ENCODE peak calls at places on chromosomes 5 and 9, in four cellular contexts. Q, O, B and S are unnamed samples.

GRCh38 chr9:112487799-112488345 is 1.2 kb downstream of the KIAA1958 start:
- DNase-seq in Q (no peak), O (no peak), B (no peak), S (no peak)

GRCh38 chr9:33263131-33263935 is 1.2 kb downstream of the BAG1 start:
- DNase-seq in Q (no peak), O (peak; percentile 49), B (no peak), S (no peak)

GRCh38 chr5:51621156-51621555 is 237.9 kb downstream of the ISL1 start:
- DNase-seq in Q (no peak), O (no peak), B (no peak), S (no peak)

GRCh38 chr5:1003296-1003937 is 5.2 kb upstream of the NKD2 start:
- DNase-seq in Q (peak; percentile 12), O (peak; percentile 38), B (peak; percentile 39), S (peak; percentile 41)

GRCh38 chr5:58188287-58188651 is 271.6 kb downstream of the PLK2 start:
- DNase-seq in Q (no peak), O (no peak), B (no peak), S (no peak)

GRCh38 chr5:154325566-154325965 is 120.2 kb upstream of the SAP30L start:
- DNase-seq in Q (no peak), O (no peak), B (no peak), S (no peak)

GRCh38 chr5:154421868-154422267 is 23.9 kb upstream of the SAP30L start:
- DNase-seq in Q (no peak), O (no peak), B (no peak), S (no peak)

GRCh38 chr5:115423051-115423450 is 121.5 kb downstream of the FEM1C start:
- DNase-seq in Q (no peak), O (no peak), B (no peak), S (no peak)

GRCh38 chr5:118060833-118061232 is 927.5 kb downstream of the DTWD2 start:
- DNase-seq in Q (no peak), O (no peak), B (no peak), S (no peak)

GRCh38 chr9:137715321-137715720 is 96.5 kb downstream of the EHMT1 start:
- DNase-seq in Q (no peak), O (no peak), B (no peak), S (no peak)

GRCh38 chr5:69517763-69518212 is 25.2 kb downstream of the OCLN start:
- DNase-seq in Q (no peak), O (no peak), B (no peak), S (no peak)

GRCh38 chr9:28801144-28801799 is 1228.0 kb upstream of the C9orf72 start:
- DNase-seq in Q (no peak), O (no peak), B (no peak), S (no peak)

GRCh38 chr5:62812653-62813329 is 234.2 kb downstream of the LRRC70 start:
- DNase-seq in Q (no peak), O (no peak), B (no peak), S (no peak)

GRCh38 chr5:170740586-170741205 is 42.8 kb upstream of the GABRP start:
- DNase-seq in Q (no peak), O (no peak), B (no peak), S (no peak)

GRCh38 chr9:4298255-4299005 is 1.4 kb downstream of the GLIS3 start:
- DNase-seq in Q (peak; percentile 18), O (peak; percentile 65), B (no peak), S (peak; percentile 69)

DNA sequence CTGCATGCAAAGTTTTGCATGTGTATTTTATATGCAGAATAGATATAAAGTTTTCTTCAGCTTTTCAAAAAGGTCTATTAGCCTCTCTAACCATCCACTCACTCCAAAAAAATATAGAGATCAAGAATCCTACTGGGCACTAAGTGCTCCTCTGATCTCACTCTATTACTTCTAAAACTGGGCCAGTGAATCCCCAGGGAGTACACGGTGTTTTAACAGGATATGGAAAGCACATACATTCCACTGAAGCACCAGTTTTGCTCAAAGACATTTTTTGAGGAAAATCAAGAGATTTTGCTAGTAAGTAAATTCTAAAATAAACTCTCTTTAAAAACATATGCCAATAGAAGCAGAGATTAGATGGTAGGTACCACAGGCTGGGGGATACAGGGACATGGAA is 95.2 kb downstream of the DEPDC1B start:
- DNase-seq in Q (no peak), O (no peak), B (no peak), S (no peak)
- H3K36me3 ChIP-seq in Q (no peaks in the 10 kb centered on the region), O (no peaks in the 10 kb centered on the region), B (no peaks in the 10 kb centered on the region), S (no peaks in the 10 kb centered on the region)

GRCh38 chr9:133051281-133051900 is 10.4 kb upstream of the CEL start:
- DNase-seq in Q (no peak), O (no peak), B (no peak), S (no peak)

GRCh38 chr9:133051966-133052539 is 9.7 kb upstream of the CEL start:
- DNase-seq in Q (no peak), O (no peak), B (no peak), S (peak; percentile 42)

GRCh38 chr9:133049043-133049442 is 12.7 kb upstream of the CEL start:
- DNase-seq in Q (no peak), O (no peak), B (no peak), S (no peak)

GRCh38 chr9:133050142-133050541 is 11.6 kb upstream of the CEL start:
- DNase-seq in Q (no peak), O (no peak), B (no peak), S (no peak)

DNA sequence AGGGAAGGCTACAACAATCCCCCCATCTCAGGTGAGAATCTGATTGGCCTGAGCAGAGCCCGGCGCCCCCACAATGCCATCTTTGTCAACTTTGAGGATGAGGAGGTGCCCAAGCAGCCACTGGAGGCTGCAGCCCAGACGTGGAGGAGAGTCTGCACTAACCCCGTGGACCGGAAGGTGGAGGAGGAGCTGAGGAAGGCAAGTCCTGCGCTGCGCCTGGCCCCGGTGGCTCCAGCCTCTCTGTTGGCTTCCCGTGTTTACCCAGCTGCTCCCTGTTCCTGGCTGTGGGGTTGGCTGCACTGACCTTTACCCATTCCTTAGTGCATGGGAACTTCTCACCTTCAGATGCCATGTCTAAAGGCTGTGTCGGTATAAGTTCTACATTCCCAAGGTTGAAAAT is 11.0 kb upstream of the CEL start:
- DNase-seq in Q (no peak), O (no peak), B (peak; percentile 81), S (no peak)
- H3K36me3 ChIP-seq in Q (peaks cover 98% of the 10 kb centered on the region), O (no peaks in the 10 kb centered on the region), B (peaks cover 22% of the 10 kb centered on the region), S (no peaks in the 10 kb centered on the region)

GRCh38 chr5:177232358-177232757 is 71.2 kb downstream of the RAB24 start:
- DNase-seq in Q (no peak), O (no peak), B (no peak), S (no peak)
- H3K36me3 ChIP-seq in Q (peaks cover 27% of the 10 kb centered on the region), O (no peaks in the 10 kb centered on the region), B (no peaks in the 10 kb centered on the region), S (no peaks in the 10 kb centered on the region)

GRCh38 chr5:151198861-151199260 is 25.0 kb downstream of the CCDC69 start:
- DNase-seq in Q (no peak), O (no peak), B (no peak), S (peak; percentile 11)

GRCh38 chr5:151202381-151203139 is 21.3 kb downstream of the CCDC69 start:
- DNase-seq in Q (no peak), O (no peak), B (no peak), S (peak; percentile 42)

GRCh38 chr5:151200913-151201445 is 22.9 kb downstream of the CCDC69 start:
- DNase-seq in Q (no peak), O (no peak), B (no peak), S (no peak)

GRCh38 chr5:151196556-151197290 is 27.2 kb downstream of the CCDC69 start:
- DNase-seq in Q (no peak), O (no peak), B (no peak), S (no peak)

DNA sequence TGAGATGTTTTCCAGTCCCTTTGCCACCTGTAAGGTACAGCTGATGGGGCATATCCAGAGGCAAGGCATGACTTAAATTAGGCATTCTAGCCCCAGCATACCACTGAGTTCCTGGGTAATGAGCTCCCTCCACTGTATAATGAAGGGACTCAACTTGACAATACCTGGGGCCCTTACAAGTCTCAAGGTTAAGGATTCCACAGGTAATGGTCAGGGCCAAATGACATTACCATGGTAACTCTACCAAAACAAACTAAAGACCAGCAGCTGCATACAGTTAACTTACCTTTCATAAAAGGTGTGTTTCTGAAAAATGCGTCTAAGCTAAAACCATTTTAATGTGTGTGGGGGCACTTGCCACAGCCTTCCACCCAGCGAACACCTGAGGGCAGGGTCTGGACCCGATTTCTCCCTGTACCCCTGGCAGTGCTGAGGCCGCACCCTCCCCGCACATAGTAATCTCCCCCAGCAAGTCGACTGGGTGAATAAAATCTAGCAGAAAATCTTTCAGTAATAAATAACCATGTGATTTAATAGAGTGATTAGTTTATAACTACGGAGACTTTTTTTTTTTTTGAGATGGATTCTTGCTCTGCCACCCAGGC is 24.2 kb downstream of the CCDC69 start:
- DNase-seq in Q (no peak), O (no peak), B (no peak), S (peak; percentile 56)
- H3K36me3 ChIP-seq in Q (peaks cover 19% of the 10 kb centered on the region), O (no peaks in the 10 kb centered on the region), B (no peaks in the 10 kb centered on the region), S (peaks cover 5% of the 10 kb centered on the region)

GRCh38 chr5:52751137-52751536 is 36.6 kb upstream of the ITGA1 start:
- DNase-seq in Q (no peak), O (no peak), B (no peak), S (no peak)
- H3K36me3 ChIP-seq in Q (no peaks in the 10 kb centered on the region), O (no peaks in the 10 kb centered on the region), B (no peaks in the 10 kb centered on the region), S (no peaks in the 10 kb centered on the region)

GRCh38 chr9:136383436-136383835 is 10.0 kb upstream of the CARD9 start:
- DNase-seq in Q (no peak), O (no peak), B (no peak), S (no peak)
- H3K36me3 ChIP-seq in Q (peaks cover 100% of the 10 kb centered on the region), O (no peaks in the 10 kb centered on the region), B (peaks cover 6% of the 10 kb centered on the region), S (peaks cover 4% of the 10 kb centered on the region)

GRCh38 chr5:74500037-74500917 is 140.3 kb downstream of the ENC1 start:
- DNase-seq in Q (no peak), O (no peak), B (no peak), S (no peak)
- H3K36me3 ChIP-seq in Q (no peaks in the 10 kb centered on the region), O (no peaks in the 10 kb centered on the region), B (no peaks in the 10 kb centered on the region), S (no peaks in the 10 kb centered on the region)

GRCh38 chr5:142128675-142129208 is 20.2 kb downstream of the NDFIP1 start:
- DNase-seq in Q (no peak), O (no peak), B (no peak), S (no peak)

GRCh38 chr5:142131394-142131793 is 22.8 kb downstream of the NDFIP1 start:
- DNase-seq in Q (no peak), O (no peak), B (no peak), S (no peak)

GRCh38 chr5:142134333-142135010 is 25.9 kb downstream of the NDFIP1 start:
- DNase-seq in Q (no peak), O (no peak), B (no peak), S (no peak)

GRCh38 chr5:142129447-142129846 is 20.9 kb downstream of the NDFIP1 start:
- DNase-seq in Q (no peak), O (no peak), B (no peak), S (no peak)

DNA sequence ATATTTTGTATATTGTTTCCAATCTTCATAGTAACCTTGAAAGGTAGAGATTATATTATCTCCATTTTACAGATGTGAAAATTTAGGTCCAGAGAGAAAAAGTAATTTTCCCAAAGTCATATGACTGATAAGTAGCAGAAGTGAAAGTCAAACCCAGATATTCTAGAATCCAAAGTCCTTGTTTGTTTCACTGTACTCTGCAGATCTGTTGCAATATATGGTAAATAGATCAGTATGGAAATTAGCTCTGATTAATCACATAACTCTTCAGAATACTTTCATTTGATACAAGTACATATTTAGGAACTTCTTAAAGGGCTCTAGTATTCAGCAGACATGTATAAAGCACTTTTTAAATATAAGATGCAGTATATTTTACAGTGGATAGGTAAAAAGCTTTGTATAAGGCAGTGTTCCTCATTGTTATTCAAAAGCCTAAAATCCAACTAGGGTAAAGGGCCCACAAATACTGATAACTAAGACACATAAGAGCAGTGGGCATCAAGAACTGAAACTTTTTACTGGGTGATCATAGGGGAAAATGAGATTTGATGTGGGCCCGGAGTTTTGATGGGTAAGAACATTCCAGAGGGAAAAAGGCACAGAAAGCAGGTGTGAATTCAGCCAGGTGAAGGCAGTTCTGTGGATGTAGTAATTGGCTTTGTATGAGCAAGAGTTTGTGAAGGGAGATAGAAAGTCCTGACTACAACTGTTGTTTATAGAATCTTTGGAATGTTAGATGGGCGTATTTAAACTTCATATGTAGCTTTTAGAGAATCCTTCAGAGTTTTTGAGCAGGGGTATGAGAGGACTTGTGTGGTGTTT is 25.0 kb downstream of the NDFIP1 start:
- DNase-seq in Q (no peak), O (no peak), B (no peak), S (no peak)
- H3K36me3 ChIP-seq in Q (peaks cover 52% of the 10 kb centered on the region), O (no peaks in the 10 kb centered on the region), B (no peaks in the 10 kb centered on the region), S (peaks cover 11% of the 10 kb centered on the region)